ENCODE peak calls at places on chromosomes 5 and 9, in nine cellular contexts. S is A172; A is GM03348; P is HS-5; I is stimulated activated CD8-positive, alpha-beta memory T cell treated with anti-CD3 and anti-CD28 coated beads, Interleukin-4, amount 100 ng/mL, for 4 hours; W is head of caudate nucleus; U is transverse colon; M is dermis blood vessel endothelial cell; X is amniotic stem cell. R is an unnamed sample.

GRCh38 chr5:131377785-131378325 is 114.0 kb downstream of the CDC42SE2 start:
- DNase-seq in U (no peak), P (no peak), S (no peak), M (peak; percentile 79), A (no peak), I (no peak), X (no peak), W (no peak), R (peak; percentile 71)

GRCh38 chr5:68021185-68021584 is 194.4 kb upstream of the PIK3R1 start:
- DNase-seq in S (no peak), W (no peak), M (no peak), A (no peak), P (no peak), I (no peak), U (no peak), X (no peak), R (no peak)

GRCh38 chr9:79490657-79491250 is 81.0 kb upstream of the TLE4 start:
- DNase-seq in A (no peak), M (no peak), X (no peak), S (no peak), P (no peak), U (no peak), W (no peak), I (no peak), R (no peak)

GRCh38 chr5:123485275-123485674 is 26.7 kb upstream of the CSNK1G3 start:
- DNase-seq in A (peak; percentile 11), X (no peak), S (no peak), I (no peak), U (no peak), P (no peak), M (no peak), W (no peak), R (peak; percentile 53)

GRCh38 chr5:105034335-105034734 is 1471.7 kb upstream of the NUDT12 start:
- DNase-seq in X (no peak), P (no peak), I (no peak), M (no peak), W (no peak), U (no peak), S (no peak), A (no peak), R (no peak)

GRCh38 chr9:122179690-122180074 is 20.0 kb downstream of the MORN5 start:
- DNase-seq in I (no peak), W (no peak), S (peak; percentile 75), U (no peak), M (peak; percentile 29), A (peak; percentile 39), P (no peak), X (no peak), R (no peak)

GRCh38 chr9:12289711-12290110 is 403.5 kb upstream of the TYRP1 start:
- DNase-seq in X (no peak), W (no peak), S (no peak), I (no peak), U (no peak), A (no peak), P (no peak), M (no peak), R (no peak)

GRCh38 chr5:155529366-155529765 is 515.8 kb downstream of the KIF4B start:
- DNase-seq in P (no peak), W (no peak), A (peak; percentile 13), U (no peak), M (no peak), I (no peak), X (no peak), S (no peak), R (no peak)

GRCh38 chr5:73229271-73229670 is 56.3 kb downstream of the TMEM174 start:
- DNase-seq in U (no peak), P (peak; percentile 33), S (no peak), X (no peak), M (no peak), A (peak; percentile 78), W (no peak), I (no peak), R (no peak)

GRCh38 chr5:120479066-120479465 is 15.0 kb downstream of the PRR16 start:
- DNase-seq in I (no peak), W (no peak), S (no peak), P (no peak), U (no peak), X (peak; percentile 38), A (no peak), M (no peak), R (no peak)